ENCODE peak calls at places on chromosomes 6 and 20, in six cellular contexts. F is K562, C is A549, S is GM12878, N is IMR-90, X is HepG2. W is an unnamed sample.

GRCh38 chr20:40961686-40962640 is 66.7 kb upstream of the TOP1 start:
- DNase-seq in N (peak), C (no peak), S (no peak), F (no peak), X (no peak), W (no peak)

GRCh38 chr6:75819776-75820487 is 70.9 kb downstream of the MYO6 start:
- DNase-seq in X (no peak), N (no peak), F (no peak), C (no peak), S (no peak), W (no peak)

GRCh38 chr6:158605266-158605878 is 39.2 kb downstream of the DYNLT1 start:
- DNase-seq in X (peak), F (peak), N (peak), S (peak), C (peak), W (peak)

GRCh38 chr6:41695825-41696224 is 39.6 kb downstream of the TFEB start:
- DNase-seq in X (no peak), C (no peak), S (no peak), N (no peak), F (no peak), W (no peak)

GRCh38 chr6:69026243-69026642 is 391.2 kb downstream of the ADGRB3 start:
- DNase-seq in S (no peak), C (no peak), F (no peak), X (no peak), N (peak), W (no peak)

GRCh38 chr20:52746190-52746589 is 226.0 kb upstream of the TSHZ2 start:
- DNase-seq in C (no peak), X (no peak), S (no peak), F (no peak), N (no peak), W (no peak)

GRCh38 chr6:139308936-139309603 is 17.3 kb upstream of the TXLNB start:
- DNase-seq in C (no peak), S (no peak), X (peak), F (no peak), N (peak), W (no peak)

GRCh38 chr6:4585682-4586468 is 190.3 kb upstream of the CDYL start:
- DNase-seq in F (no peak), N (no peak), X (no peak), S (no peak), C (no peak), W (no peak)

GRCh38 chr6:142132625-142133024 is at the start of gene GJE1:
- DNase-seq in S (no peak), X (no peak), F (no peak), N (no peak), C (no peak), W (no peak)

GRCh38 chr6:158111987-158112386 is 56.1 kb downstream of the SERAC1 start:
- DNase-seq in X (no peak), F (no peak), N (no peak), C (no peak), S (no peak), W (no peak)

GRCh38 chr20:41649489-41649888 is 31.3 kb upstream of the CHD6 start:
- DNase-seq in N (no peak), X (no peak), S (no peak), F (no peak), C (no peak), W (no peak)

GRCh38 chr6:16420715-16421461 is 182.5 kb downstream of the GMPR start:
- DNase-seq in S (peak), F (no peak), N (peak), C (no peak), X (no peak), W (no peak)

GRCh38 chr6:69813508-69813907 is 16.7 kb upstream of the LMBRD1 start:
- DNase-seq in S (no peak), X (no peak), F (no peak), C (no peak), N (no peak), W (no peak)

GRCh38 chr6:26165261-26165790 is 78.1 kb downstream of the HFE start:
- DNase-seq in N (no peak), C (no peak), X (no peak), F (no peak), S (no peak), W (no peak)

DNA sequence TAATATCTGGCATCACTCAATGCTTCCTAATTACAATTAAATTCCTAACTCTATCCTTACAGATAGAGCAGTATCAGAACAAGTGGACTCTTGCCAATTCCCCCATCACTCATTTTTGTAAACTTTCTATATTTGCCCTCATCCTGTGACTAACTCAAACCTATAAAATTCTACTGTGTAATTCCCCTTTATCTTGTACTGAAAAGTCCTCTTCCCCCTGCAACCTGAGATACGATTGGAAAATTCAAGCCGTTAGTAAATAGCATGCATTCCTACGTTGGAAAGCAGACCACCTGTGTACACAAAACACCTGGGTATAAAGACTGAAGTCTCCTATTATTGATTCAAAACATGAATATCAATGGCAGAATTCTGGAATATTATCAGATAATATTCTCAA is 70.4 kb upstream of the KCNQ5 start:
- DNase-seq in N (no peak), F (no peak), C (no peak), X (no peak), S (no peak), W (no peak)
- TF ChIP-seq BHLHE40 in N (no peak), F (no peak), C (no peak), X (no peak), S (no peak), W (no peak)

DNA sequence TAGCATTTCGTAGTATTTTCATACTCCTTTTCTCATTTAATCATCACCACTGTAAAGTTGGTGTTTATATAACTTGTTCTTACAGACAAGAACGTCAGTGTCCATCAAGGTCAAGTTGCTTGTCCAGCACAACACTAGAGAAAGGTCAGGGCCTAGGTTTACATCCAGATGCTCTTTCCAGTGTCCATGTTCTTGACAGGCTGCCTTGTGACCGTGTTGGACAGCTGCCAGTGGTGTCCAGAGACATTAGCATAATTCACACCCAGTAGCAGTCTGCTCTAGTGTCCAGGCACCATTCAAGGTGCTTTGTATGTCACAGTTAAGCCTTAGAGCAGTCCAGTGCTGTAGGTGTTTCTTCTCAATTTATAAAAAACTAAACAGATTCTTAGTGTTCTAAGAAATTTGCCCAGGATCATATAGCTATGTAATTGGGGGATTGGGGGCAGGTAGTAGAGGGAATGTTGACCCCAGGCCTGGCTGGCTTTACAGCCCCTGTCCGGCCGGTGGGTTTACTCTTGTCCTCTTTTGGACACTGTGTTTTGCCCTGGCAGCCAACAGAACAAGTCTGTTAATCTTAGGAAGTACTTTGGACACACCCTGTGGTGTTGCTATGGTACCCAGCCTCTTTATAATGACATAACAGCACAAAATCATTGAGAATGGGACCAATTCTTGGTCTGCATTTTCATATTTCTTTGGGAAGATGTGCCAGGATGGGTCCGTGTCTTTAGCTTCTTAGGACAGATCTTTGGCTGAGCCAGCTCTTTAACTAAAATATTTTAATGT is 8.0 kb downstream of the STK35 start:
- DNase-seq in F (no peak), N (no peak), S (no peak), C (no peak), X (no peak), W (no peak)
- TF ChIP-seq BHLHE40 in F (no peak), N (no peak), S (no peak), C (no peak), X (no peak), W (no peak)

GRCh38 chr20:2746636-2747265 is 53.7 kb downstream of the CPXM1 start:
- DNase-seq in N (no peak), X (no peak), C (no peak), F (no peak), S (no peak), W (no peak)
- TF ChIP-seq BHLHE40 in N (no peak), X (no peak), C (no peak), F (no peak), S (no peak), W (no peak)

GRCh38 chr6:111757342-111757741 is 115.9 kb downstream of the FYN start:
- DNase-seq in F (no peak), X (no peak), N (peak), S (no peak), C (no peak), W (no peak)

GRCh38 chr6:111759836-111760785 is 113.1 kb downstream of the FYN start:
- DNase-seq in N (peak), F (no peak), X (no peak), C (no peak), S (no peak), W (no peak)

GRCh38 chr6:111761783-111762312 is 111.4 kb downstream of the FYN start:
- DNase-seq in N (peak), S (no peak), F (no peak), C (no peak), X (no peak), W (no peak)

GRCh38 chr6:111758608-111759293 is 114.5 kb downstream of the FYN start:
- DNase-seq in F (no peak), S (no peak), N (no peak), X (no peak), C (no peak), W (no peak)

GRCh38 chr6:111759413-111759835 is 113.8 kb downstream of the FYN start:
- DNase-seq in N (peak), C (no peak), F (no peak), S (no peak), X (no peak), W (no peak)
- TF ChIP-seq BHLHE40 in N (no peak), C (no peak), F (no peak), S (no peak), X (no peak), W (no peak)

DNA sequence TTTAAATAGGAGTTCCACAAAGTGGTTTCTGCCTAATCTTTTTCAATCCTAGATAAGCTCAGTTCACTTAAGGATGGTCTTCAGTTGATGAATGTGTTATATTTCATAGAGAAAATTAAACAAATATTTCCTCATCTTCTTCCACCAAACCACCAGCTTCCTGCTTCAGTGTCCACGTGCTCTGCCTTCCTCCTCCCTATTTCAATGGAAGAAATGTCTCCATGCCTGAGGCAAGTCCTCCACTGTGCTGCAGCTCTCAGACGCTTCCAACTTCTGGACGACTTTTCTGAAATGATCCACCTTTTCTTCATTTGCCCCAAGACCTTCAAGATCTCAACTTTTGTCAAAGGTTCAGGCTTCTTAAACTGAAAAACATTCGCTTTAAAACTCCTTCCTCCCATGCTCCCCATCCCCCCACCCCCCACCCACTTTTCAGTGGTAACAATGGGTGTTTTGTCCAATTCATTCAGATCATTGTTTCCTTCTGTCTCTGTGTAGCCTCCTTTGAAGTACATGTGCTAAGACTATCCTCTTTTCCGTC is 25.3 kb upstream of the FABP7 start:
- DNase-seq in C (no peak), F (no peak), S (no peak), X (no peak), N (no peak), W (no peak)
- TF ChIP-seq BHLHE40 in C (no peak), F (no peak), S (no peak), X (no peak), N (no peak), W (no peak)

DNA sequence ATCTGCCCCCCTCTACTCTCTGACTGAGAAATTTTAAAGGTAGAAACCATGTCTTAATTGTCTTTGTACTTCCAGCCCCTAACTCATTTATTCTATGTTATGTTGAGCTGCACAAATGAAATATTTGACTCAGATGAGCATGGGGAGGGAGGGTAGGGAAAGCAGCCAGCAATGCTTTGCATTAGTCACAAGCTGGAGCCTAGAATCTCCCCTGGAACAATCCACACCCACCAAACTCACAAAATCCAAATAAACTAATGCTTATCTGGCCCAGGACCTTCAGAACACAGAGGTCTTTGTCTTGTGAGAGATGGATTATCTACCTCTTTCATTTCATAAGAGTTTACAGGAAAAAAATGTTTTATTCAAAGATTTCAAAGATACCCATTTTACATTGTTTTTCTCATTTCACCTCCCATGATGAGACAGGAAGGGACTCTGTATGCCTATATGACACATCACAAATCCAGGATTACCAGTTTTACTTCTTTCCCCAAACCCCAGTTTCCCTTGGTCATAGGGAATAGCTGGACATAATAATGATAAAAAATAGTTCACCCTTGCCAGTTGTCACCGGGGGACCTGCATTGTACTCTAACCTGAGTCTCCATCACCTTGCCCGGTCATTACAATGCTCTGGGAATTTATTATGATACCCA is 466.9 kb downstream of the KIF16B start:
- DNase-seq in X (peak), F (no peak), S (no peak), C (no peak), N (no peak), W (no peak)
- TF ChIP-seq BHLHE40 in X (no peak), F (no peak), S (no peak), C (no peak), N (no peak), W (no peak)

DNA sequence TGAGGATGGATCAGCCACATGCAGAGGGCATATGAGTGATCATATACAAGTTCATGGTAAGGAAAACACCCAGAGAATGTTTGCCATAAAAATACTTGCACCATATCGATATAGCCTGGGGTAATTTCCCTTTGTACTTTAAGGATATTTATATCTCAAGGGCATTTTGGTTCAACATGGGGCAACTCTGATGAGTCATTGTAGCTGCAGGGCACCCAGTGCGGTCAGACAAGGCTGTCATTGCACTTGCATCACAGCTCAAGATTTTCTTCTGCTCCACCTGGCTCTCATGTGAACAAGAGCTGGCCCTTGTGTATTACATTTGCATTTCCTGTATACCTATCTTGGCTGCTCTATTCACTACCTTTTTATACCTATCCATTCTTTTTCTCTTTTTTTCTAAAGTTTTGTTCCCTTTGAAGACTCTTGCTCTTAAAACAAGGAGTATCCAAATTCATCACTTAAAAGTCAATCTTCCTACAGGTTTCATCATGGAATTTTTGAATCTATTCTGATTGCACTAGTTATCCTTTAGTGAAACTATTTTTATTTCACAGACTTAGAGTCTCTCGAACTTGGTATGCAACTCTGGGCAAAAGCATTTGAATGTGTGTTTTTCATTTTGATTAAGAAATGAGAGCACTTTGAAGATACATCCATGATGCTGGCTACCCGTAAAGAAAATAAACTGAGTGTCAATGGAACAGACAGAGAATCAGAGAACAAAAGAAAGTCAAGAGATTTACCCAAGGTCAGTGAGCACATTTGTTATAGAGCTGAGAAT is 586.7 kb downstream of the EPM2A start:
- DNase-seq in N (peak), C (peak), F (no peak), X (peak), S (peak), W (peak)
- TF ChIP-seq BHLHE40 in N (no peak), C (no peak), F (no peak), X (no peak), S (no peak), W (no peak)

GRCh38 chr20:2914160-2914559 is 40.9 kb downstream of the PTPRA start:
- DNase-seq in S (no peak), X (peak), F (no peak), N (no peak), C (no peak), W (no peak)
- TF ChIP-seq BHLHE40 in S (no peak), X (no peak), F (no peak), N (no peak), C (no peak), W (no peak)

W was measured in HEK293T.